ENCODE peak calls at places on chromosomes 16 and 17, in six cellular contexts. S is IMR-90, T is H9, D is trophoblast cell, L is H1, C is mesenchymal stem cell. F is an unnamed sample.
A peak's percentile ranks its signal among the peaks of the same experiment; 100 is the strongest.

GRCh38 chr17:59427996-59428395 is 96.5 kb downstream of the YPEL2 start:
- DNase-seq in S (no peak), T (no peak), D (no peak), L (no peak), C (peak; percentile 61), F (no peak)

GRCh38 chr17:45221081-45221996 is at the start of gene FMNL1:
- DNase-seq in S (no peak), T (no peak), D (no peak), L (peak; percentile 77), C (no peak), F (no peak)

GRCh38 chr16:85659805-85660511 is 28.8 kb downstream of the GINS2 start:
- DNase-seq in S (peak; percentile 41), T (peak; percentile 85), D (peak; percentile 60), L (peak; percentile 98), C (peak; percentile 67), F (peak; percentile 68)

GRCh38 chr17:17051380-17051779 is 9.1 kb downstream of the MPRIP start:
- DNase-seq in S (no peak), T (no peak), D (no peak), L (no peak), C (no peak), F (no peak)

GRCh38 chr16:84340305-84341040 is 27.9 kb upstream of the ATP2C2 start:
- DNase-seq in S (no peak), T (no peak), D (peak; percentile 50), L (no peak), C (no peak), F (no peak)

GRCh38 chr17:81131486-81132196 is 33.7 kb upstream of the PVALEF start:
- DNase-seq in S (no peak), T (no peak), D (no peak), L (no peak), C (no peak), F (no peak)

GRCh38 chr16:81758376-81758775 is 20.7 kb upstream of the PLCG2 start:
- DNase-seq in S (peak; percentile 9), T (no peak), D (peak; percentile 51), L (no peak), C (peak; percentile 18), F (no peak)

GRCh38 chr17:60358611-60359225 is 33.2 kb downstream of the USP32 start:
- DNase-seq in S (no peak), T (no peak), D (no peak), L (no peak), C (no peak), F (no peak)

GRCh38 chr16:66754819-66755218 is 3.4 kb upstream of the DYNC1LI2 start:
- DNase-seq in S (no peak), T (no peak), D (no peak), L (no peak), C (no peak), F (no peak)
- H3K14ac ChIP-seq in S (no peak overlapping the region), T (no peak overlapping the region), D (no peak overlapping the region), L (no peak overlapping the region), C (no peak overlapping the region), F (no peak overlapping the region)

GRCh38 chr17:54063639-54064038 is 240.9 kb downstream of the KIF2B start:
- DNase-seq in S (no peak), T (no peak), D (peak; percentile 15), L (no peak), C (no peak), F (no peak)
- H3K14ac ChIP-seq in S (no peak overlapping the region), T (no peak overlapping the region), D (no peak overlapping the region), L (no peak overlapping the region), C (no peak overlapping the region), F (no peak overlapping the region)

DNA sequence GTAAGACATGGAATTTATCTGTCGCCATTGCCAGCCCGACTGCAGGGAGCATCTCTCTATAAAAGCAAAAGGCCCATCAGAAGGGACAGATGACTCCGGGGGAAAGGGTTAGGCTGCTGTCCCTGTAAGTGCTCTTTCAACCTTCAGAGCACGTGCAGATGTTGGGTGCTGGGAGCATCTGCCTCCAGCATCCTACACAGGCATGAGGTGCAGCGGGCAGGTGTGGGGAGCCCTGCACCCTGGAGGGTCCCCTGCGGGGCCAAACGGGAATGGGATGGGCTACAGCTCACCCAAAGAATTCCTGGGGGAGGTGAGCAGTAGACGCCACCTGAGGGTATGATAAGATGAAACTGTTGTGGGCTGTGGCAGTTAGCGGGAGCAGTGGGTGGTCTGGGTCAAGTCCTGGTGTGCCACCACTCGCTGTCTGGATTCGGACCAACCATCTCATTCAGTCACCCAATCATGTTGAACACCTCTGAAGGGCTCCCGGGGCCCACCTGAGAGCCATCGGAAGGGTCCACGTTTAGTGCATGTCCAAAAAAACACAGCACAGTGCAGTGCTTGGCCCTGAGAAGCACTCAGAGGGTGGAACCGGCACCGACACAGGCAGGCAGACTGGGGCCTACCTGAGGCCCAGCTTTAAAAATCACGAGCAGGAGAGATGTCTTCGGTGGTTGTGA is 3.8 kb downstream of the SMCR8 start:
- DNase-seq in S (no peak), T (no peak), D (no peak), L (no peak), C (no peak), F (no peak)
- H3K14ac ChIP-seq in S (no peak overlapping the region), T (no peak overlapping the region), D (no peak overlapping the region), L (no peak overlapping the region), C (no peak overlapping the region), F (no peak overlapping the region)

GRCh38 chr17:79673517-79673916 is 57.2 kb upstream of the ENPP7 start:
- DNase-seq in S (no peak), T (no peak), D (no peak), L (no peak), C (no peak), F (no peak)
- H3K14ac ChIP-seq in S (no peak overlapping the region), T (no peak overlapping the region), D (no peak overlapping the region), L (no peak overlapping the region), C (no peak overlapping the region), F (no peak overlapping the region)

GRCh38 chr17:68782829-68783228 is 172.4 kb downstream of the ABCA8 start:
- DNase-seq in S (no peak), T (no peak), D (peak; percentile 15), L (no peak), C (no peak), F (no peak)
- H3K14ac ChIP-seq in S (no peak overlapping the region), T (no peak overlapping the region), D (no peak overlapping the region), L (no peak overlapping the region), C (no peak overlapping the region), F (no peak overlapping the region)

GRCh38 chr17:19392303-19392702 is 5.3 kb upstream of the MFAP4 start:
- DNase-seq in S (no peak), T (no peak), D (no peak), L (no peak), C (no peak), F (no peak)
- H3K14ac ChIP-seq in S (no peak overlapping the region), T (no peak overlapping the region), D (no peak overlapping the region), L (no peak overlapping the region), C (no peak overlapping the region), F (no peak overlapping the region)